ENCODE peak calls at places on chromosome 10, in six cellular contexts. P is fibroblast of lung, X is A549, G is astrocyte of the spinal cord, C is IMR-90, S is SK-N-SH. H is an unnamed sample.

GRCh38 chr10:86758231-86759072 is 2.0 kb downstream of the BMPR1A start:
- DNase-seq in P (peak; percentile 33), X (peak; percentile 16), G (peak; percentile 42), C (peak; percentile 25), S (no peak), H (no peak)

GRCh38 chr10:70404906-70405824 is 1.2 kb downstream of the EIF4EBP2 start:
- DNase-seq in P (peak; percentile 99), X (peak; percentile 81), G (peak; percentile 90), C (peak; percentile 96), S (peak; percentile 60), H (peak; percentile 56)

GRCh38 chr10:7776777-7777176 is 11.0 kb downstream of the KIN start:
- DNase-seq in P (no peak), X (no peak), G (no peak), C (no peak), S (no peak), H (no peak)

GRCh38 chr10:69468771-69469129 is 17.5 kb downstream of the TSPAN15 start:
- DNase-seq in P (no peak), X (no peak), G (no peak), C (no peak), S (no peak), H (no peak)

GRCh38 chr10:80443531-80443974 is 10.6 kb upstream of the TSPAN14 start:
- DNase-seq in P (peak; percentile 60), X (peak; percentile 73), G (no peak), C (no peak), S (peak; percentile 75), H (no peak)

GRCh38 chr10:35331894-35332640 is 4.2 kb upstream of the CCNY start:
- DNase-seq in P (peak; percentile 96), X (peak; percentile 87), G (peak; percentile 92), C (peak; percentile 97), S (no peak), H (peak; percentile 81)

GRCh38 chr10:69089638-69090599 is 2.0 kb downstream of the SRGN start:
- DNase-seq in P (peak; percentile 62), X (no peak), G (peak; percentile 37), C (peak; percentile 54), S (no peak), H (no peak)

GRCh38 chr10:116287906-116288501 is 15.0 kb upstream of the GFRA1 start:
- DNase-seq in P (peak; percentile 77), X (peak; percentile 50), G (peak; percentile 72), C (peak; percentile 64), S (peak; percentile 60), H (no peak)

GRCh38 chr10:93445097-93445960 is 36.8 kb downstream of the MYOF start:
- DNase-seq in P (peak; percentile 98), X (peak; percentile 99), G (peak; percentile 99), C (peak; percentile 98), S (peak; percentile 80), H (peak; percentile 99)

GRCh38 chr10:34736976-34737771 is 77.9 kb downstream of the PARD3 start:
- DNase-seq in P (no peak), X (no peak), G (no peak), C (no peak), S (no peak), H (no peak)

GRCh38 chr10:130935051-130935450 is 376.5 kb downstream of the TCERG1L start:
- DNase-seq in P (no peak), X (peak; percentile 4), G (no peak), C (no peak), S (no peak), H (no peak)

GRCh38 chr10:63267414-63268138 is 134.4 kb downstream of the NRBF2 start:
- DNase-seq in P (peak; percentile 94), X (peak; percentile 72), G (peak; percentile 89), C (peak; percentile 94), S (no peak), H (no peak)

GRCh38 chr10:69656719-69657269 is 26.7 kb downstream of the FAM241B start:
- DNase-seq in P (no peak), X (no peak), G (no peak), C (no peak), S (no peak), H (no peak)

GRCh38 chr10:71222541-71223364 is 10.4 kb downstream of the UNC5B start:
- DNase-seq in P (no peak), X (no peak), G (peak; percentile 38), C (peak; percentile 79), S (no peak), H (no peak)

GRCh38 chr10:119358567-119358966 is 151.2 kb downstream of the GRK5 start:
- DNase-seq in P (no peak), X (no peak), G (no peak), C (no peak), S (no peak), H (no peak)

GRCh38 chr10:119357389-119358139 is 150.2 kb downstream of the GRK5 start:
- DNase-seq in P (no peak), X (no peak), G (peak; percentile 15), C (no peak), S (no peak), H (no peak)

GRCh38 chr10:119358140-119358512 is 150.8 kb downstream of the GRK5 start:
- DNase-seq in P (no peak), X (no peak), G (no peak), C (no peak), S (no peak), H (no peak)

GRCh38 chr10:119353438-119353837 is 146.1 kb downstream of the GRK5 start:
- DNase-seq in P (no peak), X (no peak), G (no peak), C (no peak), S (no peak), H (no peak)

GRCh38 chr10:119355930-119356329 is 148.6 kb downstream of the GRK5 start:
- DNase-seq in P (no peak), X (peak; percentile 53), G (no peak), C (no peak), S (no peak), H (no peak)
- TF ChIP-seq CTCF in P (peak; percentile 34), X (peak; percentile 12), G (peak; percentile 41), C (peak; percentile 29), S (peak; percentile 54), H (peak; percentile 28)

GRCh38 chr10:73886085-73886529 is 11.8 kb upstream of the CAMK2G start:
- DNase-seq in P (peak; percentile 86), X (peak; percentile 84), G (peak; percentile 82), C (peak; percentile 82), S (peak; percentile 83), H (no peak)
- TF ChIP-seq CTCF in P (peak; percentile 91), X (peak; percentile 93), G (peak; percentile 86), C (peak; percentile 93), S (peak; percentile 90), H (peak; percentile 87)

DNA sequence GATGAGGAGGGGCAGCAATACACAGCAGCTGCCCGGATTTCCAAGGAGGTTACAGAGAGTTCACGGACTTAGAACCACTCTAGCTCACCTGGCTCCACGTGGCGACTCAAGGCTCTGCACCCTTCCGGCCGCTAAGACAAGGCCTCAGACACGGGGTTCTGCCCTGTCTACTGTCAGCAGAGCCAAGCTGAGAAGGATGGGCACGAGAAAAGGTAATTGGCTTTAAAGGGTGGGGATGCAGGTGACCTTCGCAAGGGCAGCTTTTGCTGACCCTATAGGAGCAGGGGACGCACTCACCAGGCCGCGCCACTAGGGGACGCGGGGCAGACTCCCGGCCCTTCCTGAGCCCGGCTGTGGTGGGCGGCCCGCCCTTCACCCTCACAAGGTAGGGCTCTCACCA is 152.4 kb downstream of the KIF20B start:
- DNase-seq in P (no peak), X (no peak), G (no peak), C (no peak), S (peak; percentile 49), H (no peak)
- TF ChIP-seq CTCF in P (no peak), X (no peak), G (peak; percentile 27), C (no peak), S (peak; percentile 46), H (peak; percentile 27)

DNA sequence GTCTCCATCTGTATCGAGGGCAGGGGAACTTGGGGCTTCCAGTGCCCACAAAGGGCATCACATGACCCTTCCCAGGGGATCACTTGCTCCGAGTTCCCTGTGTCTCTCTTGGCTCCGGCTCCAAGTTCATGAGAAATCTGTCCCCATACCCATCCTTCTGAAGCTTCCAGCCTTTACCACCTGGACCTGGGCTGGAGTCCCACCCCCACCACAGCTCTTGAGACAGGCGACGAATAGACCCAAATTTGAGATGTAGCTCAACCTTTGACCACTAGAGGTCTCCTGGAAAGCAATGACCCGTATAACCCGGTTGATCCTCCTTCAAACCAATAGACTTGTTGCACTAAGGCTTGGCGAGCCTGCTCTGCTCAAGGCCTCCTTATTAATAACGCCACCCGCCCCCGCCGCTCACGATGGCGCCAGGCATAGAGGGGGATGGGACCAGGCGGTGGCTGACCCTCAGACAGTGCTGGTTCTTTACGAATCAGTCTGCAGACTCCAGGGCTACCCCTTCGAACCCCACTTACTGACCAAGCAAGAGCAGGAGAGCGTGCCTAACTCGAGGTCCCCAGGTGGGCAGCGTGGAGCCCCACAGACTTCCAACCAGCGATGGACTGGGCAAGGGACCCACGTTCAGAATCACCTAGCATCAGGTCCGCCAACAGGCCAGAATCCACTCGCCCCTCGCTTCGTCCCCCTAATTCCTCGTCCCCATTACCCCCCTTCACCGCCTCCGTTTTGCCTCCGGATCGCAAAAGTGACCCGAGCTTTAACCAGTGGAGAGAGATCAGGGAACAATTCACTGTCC is 4.4 kb upstream of the ARID5B start:
- DNase-seq in P (peak; percentile 80), X (peak; percentile 80), G (peak; percentile 53), C (peak; percentile 27), S (peak; percentile 67), H (no peak)
- TF ChIP-seq CTCF in P (peak; percentile 58), X (peak; percentile 58), G (peak; percentile 71), C (peak; percentile 41), S (peak; percentile 62), H (peak; percentile 55)

DNA sequence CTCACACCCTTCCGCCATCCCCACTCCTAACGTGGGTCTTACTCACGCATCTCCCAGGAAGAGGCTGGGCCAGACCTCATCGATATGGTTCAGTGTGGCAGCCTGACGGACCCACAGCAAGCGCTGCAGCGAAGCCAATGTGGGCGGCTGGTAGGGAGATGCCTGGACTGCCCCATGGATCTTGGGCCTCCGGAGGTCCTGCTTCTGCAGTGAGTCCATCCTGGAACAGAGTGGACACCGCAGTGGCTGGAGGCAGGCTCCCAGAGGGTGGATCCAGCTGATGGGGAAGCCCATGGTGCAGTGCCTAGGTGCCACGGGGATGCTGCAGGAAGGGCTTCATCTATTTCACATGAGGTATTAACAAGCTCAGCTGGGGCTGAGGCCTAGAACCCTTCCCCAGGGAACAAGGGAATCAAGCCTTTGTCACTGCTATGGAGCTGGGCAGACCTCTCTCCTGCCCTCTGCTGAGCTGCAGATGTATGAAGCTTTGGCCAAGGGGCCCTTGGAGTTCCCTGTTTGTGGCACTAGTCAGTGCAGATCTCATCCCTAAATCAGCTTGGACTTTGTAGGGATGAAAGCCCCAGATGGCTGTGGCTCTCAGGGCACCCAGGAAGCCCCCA is 13.7 kb upstream of the SAMD8 start:
- DNase-seq in P (peak; percentile 40), X (peak; percentile 36), G (peak; percentile 11), C (peak; percentile 26), S (no peak), H (no peak)
- TF ChIP-seq CTCF in P (peak; percentile 46), X (no peak), G (peak; percentile 46), C (peak; percentile 39), S (peak; percentile 34), H (peak; percentile 20)